ENCODE peak calls at places on chromosomes 16 and 17, in five cellular contexts. Q, T, D, G and P are unnamed samples.

GRCh38 chr16:17416461-17417221 is 54.1 kb downstream of the XYLT1 start:
- DNase-seq in D (no peak), G (no peak), T (no peak), Q (no peak), P (no peak)

GRCh38 chr16:4676826-4677225 is 16.5 kb upstream of the NUDT16L1 start:
- DNase-seq in T (no peak), G (no peak), Q (peak; percentile 38), D (no peak), P (no peak)

GRCh38 chr17:21076242-21076641 is 33.4 kb upstream of the USP22 start:
- DNase-seq in T (no peak), Q (no peak), D (no peak), G (no peak), P (no peak)

GRCh38 chr16:13708361-13708760 is 211.6 kb upstream of the ERCC4 start:
- DNase-seq in T (no peak), D (no peak), G (no peak), Q (no peak), P (no peak)

GRCh38 chr17:1736348-1737281 is 6.1 kb upstream of the SERPINF2 start:
- DNase-seq in D (peak; percentile 59), G (peak; percentile 64), Q (peak; percentile 75), T (peak; percentile 66), P (no peak)

GRCh38 chr17:50429793-50430192 is 3.8 kb downstream of the ACSF2 start:
- DNase-seq in D (no peak), G (no peak), T (no peak), Q (no peak), P (no peak)

GRCh38 chr17:83119987-83120864 is 40.8 kb downstream of the METRNL start:
- DNase-seq in Q (no peak), D (no peak), T (peak; percentile 54), G (no peak), P (no peak)

GRCh38 chr16:14180431-14181059 is 109.4 kb downstream of the MRTFB start:
- DNase-seq in D (no peak), T (no peak), Q (no peak), G (peak; percentile 62), P (no peak)

GRCh38 chr17:72565006-72565405 is 444.2 kb downstream of the SOX9 start:
- DNase-seq in T (no peak), G (no peak), D (no peak), Q (no peak), P (no peak)

GRCh38 chr17:55434721-55435120 is 13.1 kb upstream of the MMD start:
- DNase-seq in G (peak; percentile 61), D (no peak), T (no peak), Q (no peak), P (no peak)